ENCODE peak calls at places on chromosomes 13 and 19, in ten cellular contexts. C, V, J, H, X, Q, A, O, D and Y are unnamed samples.
A peak's percentile ranks its signal among the peaks of the same experiment; 100 is the strongest.

GRCh38 chr19:46586294-46586693 is 14.8 kb upstream of the CALM3 start:
- DNase-seq in O (no peak), D (no peak), A (no peak), H (no peak), J (no peak), C (no peak), V (no peak), Q (no peak), X (no peak), Y (no peak)

GRCh38 chr13:46687810-46688209 is 109.2 kb downstream of the ESD start:
- DNase-seq in V (no peak), O (no peak), Q (no peak), H (no peak), A (peak; percentile 65), D (no peak), C (no peak), X (peak; percentile 43), J (no peak), Y (no peak)

GRCh38 chr13:45321230-45321629 is 19.8 kb downstream of the TPT1 start:
- DNase-seq in V (no peak), O (no peak), X (no peak), J (no peak), A (no peak), H (no peak), D (no peak), C (no peak), Q (no peak), Y (no peak)

GRCh38 chr13:46667687-46668281 is 114.8 kb downstream of the LRCH1 start:
- DNase-seq in D (peak; percentile 30), J (no peak), A (no peak), X (no peak), C (no peak), Q (no peak), V (no peak), O (no peak), H (no peak), Y (peak; percentile 57)

GRCh38 chr13:107743523-107743922 is 471.8 kb downstream of the LIG4 start:
- DNase-seq in X (no peak), A (no peak), O (no peak), Q (no peak), H (no peak), J (no peak), V (no peak), D (no peak), C (no peak), Y (no peak)

GRCh38 chr19:46147791-46148288 is at the start of gene IGFL2:
- DNase-seq in H (no peak), D (no peak), C (no peak), X (peak; percentile 73), O (no peak), J (no peak), V (no peak), A (peak; percentile 72), Q (no peak), Y (no peak)

GRCh38 chr19:49497047-49497789 is 984 bp downstream of the RPS11 start:
- DNase-seq in Q (peak; percentile 64), D (peak; percentile 83), C (peak; percentile 88), J (no peak), A (peak; percentile 55), H (peak; percentile 63), V (peak; percentile 64), O (peak; percentile 55), X (peak; percentile 50), Y (peak; percentile 78)

GRCh38 chr19:6100284-6100915 is 9.9 kb downstream of the RFX2 start:
- DNase-seq in A (no peak), H (peak; percentile 59), X (no peak), O (no peak), V (no peak), D (peak; percentile 23), C (no peak), Q (no peak), J (no peak), Y (peak; percentile 46)

GRCh38 chr13:28528848-28529247 is 33.9 kb upstream of the FLT1 start:
- DNase-seq in A (no peak), O (no peak), C (no peak), J (no peak), H (no peak), V (no peak), Q (no peak), D (no peak), X (no peak), Y (no peak)

GRCh38 chr13:31328549-31329229 is 128.9 kb downstream of the B3GLCT start:
- DNase-seq in C (no peak), V (no peak), J (no peak), A (no peak), X (peak; percentile 8), H (no peak), D (no peak), Q (no peak), O (no peak), Y (no peak)

GRCh38 chr13:53189162-53189561 is 160.5 kb downstream of the OLFM4 start:
- DNase-seq in V (no peak), J (no peak), X (no peak), O (no peak), D (no peak), Q (no peak), H (no peak), C (no peak), A (no peak), Y (no peak)

GRCh38 chr13:74115138-74115537 is 19.1 kb downstream of the KLF12 start:
- DNase-seq in C (no peak), Q (no peak), V (no peak), A (no peak), O (no peak), J (no peak), X (peak; percentile 92), H (no peak), D (no peak), Y (no peak)

GRCh38 chr19:17327654-17328516 is 6.8 kb downstream of the ANO8 start:
- DNase-seq in Q (no peak), J (no peak), D (peak; percentile 39), H (no peak), V (no peak), X (no peak), A (peak; percentile 96), C (peak; percentile 80), O (peak; percentile 96), Y (peak; percentile 59)

DNA sequence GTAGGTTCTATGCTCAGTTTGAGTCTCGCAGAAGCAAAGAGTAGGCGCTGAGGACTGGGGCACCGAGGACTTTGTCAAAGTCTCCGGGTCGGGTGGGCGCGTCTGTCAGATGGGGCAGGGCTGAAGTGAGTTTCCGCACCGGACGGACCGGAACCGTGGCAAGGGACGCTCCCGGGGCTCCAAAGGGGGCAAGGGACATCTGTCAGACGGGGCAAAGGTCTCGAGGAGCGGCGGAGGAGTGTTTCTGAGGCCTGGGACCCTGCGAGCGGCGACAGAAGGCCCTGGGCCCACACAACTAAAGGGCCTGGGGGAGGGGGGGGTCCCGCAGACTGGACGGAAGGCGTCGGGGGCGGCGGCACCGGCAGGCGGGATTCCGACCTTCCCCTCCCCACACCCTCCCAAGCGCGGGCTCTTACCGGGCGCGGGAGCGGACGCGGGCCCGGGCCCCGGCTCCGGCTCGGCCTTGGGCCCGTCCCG is 13.3 kb upstream of the AKAP8L start:
- DNase-seq in V (no peak), A (no peak), C (peak; percentile 64), Q (no peak), X (no peak), D (no peak), J (no peak), O (no peak), H (peak; percentile 26), Y (no peak)
- H3K4me1 ChIP-seq in V (peaks cover 15% of the 10 kb centered on the region), A (peaks cover 12% of the 10 kb centered on the region), C (peaks cover 38% of the 10 kb centered on the region), Q (peaks cover 53% of the 10 kb centered on the region), X (peaks cover 9% of the 10 kb centered on the region), D (peaks cover 31% of the 10 kb centered on the region), J (no peaks in the 10 kb centered on the region), O (peaks cover 23% of the 10 kb centered on the region), H (peaks cover 44% of the 10 kb centered on the region), Y (peaks cover 30% of the 10 kb centered on the region)

GRCh38 chr19:40719414-40719894 is 2.5 kb downstream of the ITPKC start:
- DNase-seq in D (no peak), X (no peak), C (no peak), V (no peak), O (no peak), Q (no peak), A (peak; percentile 41), J (no peak), H (no peak), Y (no peak)

GRCh38 chr19:40716655-40717324 is at the start of the genes COQ8B and ITPKC:
- DNase-seq in H (peak; percentile 100), Q (peak; percentile 100), J (peak; percentile 99), O (peak; percentile 100), X (peak; percentile 96), C (peak; percentile 100), D (peak; percentile 99), A (peak; percentile 97), V (peak; percentile 100), Y (peak; percentile 98)

GRCh38 chr19:40717325-40717879 is 490 bp downstream of the ITPKC start:
- DNase-seq in A (no peak), C (peak; percentile 85), J (no peak), H (no peak), Q (no peak), O (no peak), D (no peak), V (peak; percentile 22), X (peak; percentile 12), Y (no peak)

GRCh38 chr19:40717880-40718773 is 1.2 kb downstream of the ITPKC start:
- DNase-seq in V (peak; percentile 38), Q (no peak), C (no peak), J (no peak), D (no peak), X (peak; percentile 10), A (no peak), O (peak; percentile 30), H (no peak), Y (no peak)

DNA sequence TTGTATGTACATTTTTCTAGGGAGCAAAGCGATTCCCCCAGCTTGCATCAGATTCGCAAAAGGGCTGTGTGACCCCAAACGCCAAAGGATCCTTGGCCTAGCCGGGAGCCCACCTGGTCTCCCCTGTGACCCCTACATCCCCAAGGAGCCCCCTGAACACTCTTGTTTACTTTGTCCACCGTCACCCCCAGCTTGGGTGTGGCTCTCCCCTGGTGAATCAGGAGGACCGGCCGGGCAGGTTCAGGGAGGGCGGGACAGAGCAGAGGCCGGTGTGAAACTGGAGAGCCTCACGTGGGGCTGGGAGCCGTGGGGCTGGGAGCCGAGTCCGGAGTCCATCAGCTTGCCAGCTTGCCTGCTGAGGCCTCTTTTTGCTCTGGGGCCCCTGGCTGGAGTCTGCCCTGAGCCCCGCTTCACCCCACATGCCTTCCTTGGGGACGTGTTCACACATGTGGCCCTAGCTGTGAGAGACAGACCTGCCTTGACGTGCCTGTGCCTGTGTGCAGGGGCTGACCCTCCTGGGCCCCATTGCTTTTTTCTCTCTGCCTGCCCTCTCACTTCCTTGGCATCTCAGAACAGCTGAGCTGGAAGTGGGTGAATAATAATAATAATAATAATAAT is 2.0 kb downstream of the ITPKC start:
- DNase-seq in A (peak; percentile 83), O (peak; percentile 85), Q (peak; percentile 52), V (peak; percentile 54), X (peak; percentile 54), C (peak; percentile 89), J (peak; percentile 79), D (no peak), H (peak; percentile 40), Y (peak; percentile 15)
- H3K4me1 ChIP-seq in A (peaks cover 13% of the 10 kb centered on the region), O (peaks cover 57% of the 10 kb centered on the region), Q (peaks cover 84% of the 10 kb centered on the region), V (peaks cover 29% of the 10 kb centered on the region), X (peaks cover 8% of the 10 kb centered on the region), C (peaks cover 56% of the 10 kb centered on the region), J (no peaks in the 10 kb centered on the region), D (peaks cover 73% of the 10 kb centered on the region), H (peaks cover 68% of the 10 kb centered on the region), Y (peaks cover 52% of the 10 kb centered on the region)

GRCh38 chr19:1237027-1237659 is 662 bp downstream of the CBARP start:
- DNase-seq in V (no peak), Q (no peak), J (no peak), O (no peak), A (no peak), X (no peak), C (no peak), H (peak; percentile 72), D (no peak), Y (no peak)
- H3K4me1 ChIP-seq in V (peaks cover 31% of the 10 kb centered on the region), Q (peaks cover 62% of the 10 kb centered on the region), J (no peaks in the 10 kb centered on the region), O (peaks cover 48% of the 10 kb centered on the region), A (peaks cover 7% of the 10 kb centered on the region), X (peaks cover 16% of the 10 kb centered on the region), C (peaks cover 65% of the 10 kb centered on the region), H (peaks cover 55% of the 10 kb centered on the region), D (peaks cover 26% of the 10 kb centered on the region), Y (peaks cover 31% of the 10 kb centered on the region)

GRCh38 chr19:12047868-12048267 is 4.9 kb downstream of the ZNF878 start:
- DNase-seq in D (no peak), J (no peak), A (no peak), V (no peak), H (no peak), O (no peak), X (no peak), Q (no peak), C (no peak), Y (no peak)
- H3K4me1 ChIP-seq in D (peaks cover 9% of the 10 kb centered on the region), J (no peaks in the 10 kb centered on the region), A (no peaks in the 10 kb centered on the region), V (no peaks in the 10 kb centered on the region), H (peaks cover 8% of the 10 kb centered on the region), O (peaks cover 8% of the 10 kb centered on the region), X (no peaks in the 10 kb centered on the region), Q (peaks cover 14% of the 10 kb centered on the region), C (peaks cover 10% of the 10 kb centered on the region), Y (peaks cover 8% of the 10 kb centered on the region)